ENCODE peak calls at places on chromosomes 4 and X, in five cellular contexts. P is cardiac muscle cell, H is HL-60, W is body of pancreas, D is left ventricle myocardium inferior. Q is an unnamed sample.

GRCh38 chr4:156888762-156889161 is 82.8 kb downstream of the PDGFC start:
- DNase-seq in H (no peak), P (no peak), W (no peak), D (no peak), Q (peak)

GRCh38 chr4:82811838-82812672 is 13.5 kb upstream of the SCD5 start:
- DNase-seq in D (no peak), W (no peak), P (no peak), H (no peak), Q (no peak)

GRCh38 chr4:6172093-6172926 is 28.0 kb downstream of the JAKMIP1 start:
- DNase-seq in W (no peak), D (no peak), P (no peak), H (no peak), Q (no peak)

GRCh38 chr4:3766207-3766790 is at the start of gene ADRA2C:
- DNase-seq in P (peak), D (no peak), W (peak), H (no peak), Q (no peak)

GRCh38 chrX:120334603-120335002 is 23.3 kb upstream of the TMEM255A start:
- DNase-seq in W (no peak), P (no peak), H (no peak), D (no peak), Q (no peak)

GRCh38 chr4:80151981-80152380 is 45.3 kb upstream of the PRDM8 start:
- DNase-seq in P (no peak), D (no peak), H (no peak), W (no peak), Q (no peak)

GRCh38 chr4:187157380-187157958 is 433.8 kb upstream of the FAT1 start:
- DNase-seq in H (no peak), W (no peak), D (no peak), P (no peak), Q (no peak)

GRCh38 chr4:89284828-89285227 is 22.8 kb downstream of the GPRIN3 start:
- DNase-seq in H (no peak), D (no peak), W (no peak), P (no peak), Q (no peak)

GRCh38 chr4:69750346-69750745 is 10.1 kb downstream of the SULT1B1 start:
- DNase-seq in P (no peak), W (no peak), H (no peak), D (no peak), Q (no peak)

GRCh38 chrX:153635388-153635787 is 11.6 kb upstream of the DUSP9 start:
- DNase-seq in D (no peak), H (no peak), W (no peak), P (no peak), Q (no peak)

GRCh38 chr4:173448557-173448918 is 49.6 kb upstream of the SCRG1 start:
- DNase-seq in P (no peak), D (no peak), H (no peak), W (no peak), Q (peak)

GRCh38 chr4:168771251-168771650 is 238.8 kb downstream of the CBR4 start:
- DNase-seq in P (no peak), D (no peak), W (no peak), H (no peak), Q (no peak)

GRCh38 chr4:102809190-102809589 is 18.2 kb downstream of the UBE2D3 start:
- DNase-seq in H (no peak), W (no peak), P (no peak), D (no peak), Q (no peak)

GRCh38 chr4:138204507-138204906 is 37.6 kb downstream of the SLC7A11 start:
- DNase-seq in P (no peak), W (no peak), D (no peak), H (no peak), Q (no peak)

GRCh38 chr4:150768492-150768891 is 186.5 kb downstream of the MAB21L2 start:
- DNase-seq in P (no peak), D (no peak), H (no peak), W (no peak), Q (peak)

GRCh38 chr4:163548481-163549243 is 54.2 kb downstream of the TMA16 start:
- DNase-seq in H (peak), W (peak), P (peak), D (no peak), Q (peak)

GRCh38 chr4:6343950-6344408 is 74.3 kb downstream of the WFS1 start:
- DNase-seq in H (no peak), P (no peak), W (peak), D (no peak), Q (peak)

DNA sequence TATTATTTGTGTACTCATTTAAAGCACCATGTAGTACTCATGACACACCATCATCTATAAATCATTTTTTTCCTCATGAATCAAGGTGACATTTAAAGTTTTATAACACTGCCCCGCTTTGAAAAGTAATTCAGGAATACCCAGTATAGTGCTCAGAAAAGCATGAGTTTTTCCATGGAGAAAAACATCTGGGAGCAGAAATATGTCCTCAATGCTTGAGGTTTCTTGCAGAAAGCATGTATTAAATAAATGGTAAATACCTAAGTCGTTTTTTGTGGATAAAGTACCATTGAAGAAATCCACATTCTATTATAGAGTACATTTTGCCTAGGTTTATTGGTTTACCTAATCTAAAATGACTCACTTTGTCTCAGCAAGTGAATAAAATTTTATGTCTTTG is 66.2 kb downstream of the UBA6 start:
- DNase-seq in D (no peak), W (no peak), H (no peak), P (no peak), Q (no peak)
- TF ChIP-seq CTCF in D (no peak), W (no peak), H (no peak), P (no peak), Q (no peak)

GRCh38 chr4:48699470-48699869 is 80.6 kb downstream of the FRYL start:
- DNase-seq in D (no peak), P (no peak), W (no peak), H (no peak), Q (no peak)
- H3K4me3 ChIP-seq in D (no peak), P (no peak), W (no peak), H (no peak), Q (peak)

GRCh38 chr4:154416183-154416543 is 75.4 kb downstream of the DCHS2 start:
- DNase-seq in P (peak), W (peak), D (peak), H (no peak), Q (peak)
- TF ChIP-seq CTCF in P (no peak), W (no peak), D (no peak), H (no peak), Q (no peak)

DNA sequence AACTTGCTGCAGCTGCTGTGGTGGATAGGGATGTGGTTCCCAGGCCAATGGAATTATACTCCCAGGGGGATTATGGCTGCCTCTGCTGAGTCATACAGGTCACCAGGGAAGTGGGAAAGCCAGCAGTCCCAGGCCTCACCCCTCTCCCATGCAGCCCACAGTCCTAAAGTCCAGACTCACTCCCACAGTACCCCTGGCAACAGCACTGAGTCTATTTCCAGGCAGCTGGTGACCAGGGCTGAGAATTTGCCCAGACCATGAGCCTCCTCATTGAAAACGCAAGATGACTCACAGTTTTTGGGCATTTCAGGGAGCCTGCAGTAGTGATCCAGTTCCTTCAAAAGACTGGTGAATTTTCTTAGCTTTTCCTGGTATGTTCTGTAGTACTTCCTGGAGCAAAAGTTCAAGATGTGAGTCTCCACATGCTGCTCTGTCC is 137.6 kb downstream of the NPNT start:
- DNase-seq in D (no peak), W (no peak), P (no peak), H (no peak), Q (peak)
- H3K4me3 ChIP-seq in D (no peak), W (no peak), P (no peak), H (no peak), Q (no peak)

DNA sequence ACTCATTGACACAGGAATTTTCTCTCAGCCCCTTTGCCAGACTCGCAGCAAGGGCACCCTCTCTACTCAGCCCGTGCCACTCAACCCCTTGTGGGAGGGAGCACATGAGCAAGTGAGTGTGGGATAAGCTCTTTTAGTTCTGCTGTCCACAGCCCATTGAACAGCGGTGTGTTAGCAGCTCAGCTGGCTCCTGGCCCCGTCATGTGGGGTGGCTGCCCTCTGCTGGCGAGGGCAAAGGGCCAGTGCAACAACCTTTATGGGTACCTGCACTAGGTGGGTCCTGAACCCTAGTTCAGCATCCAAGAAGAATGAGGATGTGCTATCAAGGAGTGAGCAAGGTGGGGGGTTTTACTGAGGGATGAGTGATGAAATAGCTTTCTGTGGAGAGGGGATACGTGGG is 85.0 kb upstream of the ZNF81 start:
- DNase-seq in W (peak), P (peak), H (no peak), D (peak), Q (peak)
- TF ChIP-seq CTCF in W (peak), P (peak), H (no peak), D (peak), Q (peak)

DNA sequence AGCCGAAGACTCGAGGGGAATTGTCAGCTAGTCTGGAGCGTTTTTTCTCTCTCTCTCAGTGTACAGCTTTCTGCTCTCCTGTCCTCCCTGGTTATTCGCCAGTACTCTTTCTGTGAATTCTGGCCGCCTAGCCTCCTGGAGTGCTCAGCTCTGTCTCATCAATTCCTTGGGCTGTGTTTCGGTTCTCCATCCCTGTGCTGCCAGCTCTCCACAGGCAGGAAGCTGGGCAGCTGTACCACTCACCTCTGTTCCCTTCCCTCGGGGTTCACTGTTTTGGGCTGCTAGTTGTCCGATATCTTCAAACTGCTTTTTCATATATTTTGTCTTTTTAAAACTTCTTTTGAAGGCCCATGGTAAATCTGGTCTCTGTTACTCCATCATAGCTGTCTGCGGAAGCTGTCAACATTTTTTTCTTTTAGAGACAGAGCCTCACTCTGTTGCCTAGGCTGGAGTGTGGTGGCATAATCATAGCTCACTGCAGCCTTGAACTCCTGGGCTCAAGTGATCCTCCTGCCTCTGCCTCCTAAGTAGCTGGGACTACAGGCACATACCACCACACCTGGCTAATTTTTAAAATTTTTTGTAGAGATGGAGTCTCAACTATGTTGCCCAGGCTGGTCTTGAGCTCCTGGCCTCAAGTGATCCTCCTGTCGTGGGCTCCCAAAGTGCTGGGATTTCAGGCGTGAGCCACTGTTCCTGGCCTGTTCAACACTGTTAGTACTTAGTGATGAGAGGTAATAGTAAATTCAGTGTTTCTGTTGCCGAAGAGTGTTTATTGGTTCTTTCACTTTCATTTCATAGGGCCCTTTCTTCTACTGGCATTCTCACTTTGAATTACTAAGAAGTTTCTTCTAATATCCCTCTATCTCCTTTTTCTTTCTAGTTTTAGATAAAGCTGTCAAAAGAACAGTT is 18.6 kb downstream of the ZCCHC4 start:
- DNase-seq in D (no peak), W (no peak), H (no peak), P (no peak), Q (peak)
- H3K4me3 ChIP-seq in D (peak), W (no peak), H (no peak), P (no peak), Q (no peak)

DNA sequence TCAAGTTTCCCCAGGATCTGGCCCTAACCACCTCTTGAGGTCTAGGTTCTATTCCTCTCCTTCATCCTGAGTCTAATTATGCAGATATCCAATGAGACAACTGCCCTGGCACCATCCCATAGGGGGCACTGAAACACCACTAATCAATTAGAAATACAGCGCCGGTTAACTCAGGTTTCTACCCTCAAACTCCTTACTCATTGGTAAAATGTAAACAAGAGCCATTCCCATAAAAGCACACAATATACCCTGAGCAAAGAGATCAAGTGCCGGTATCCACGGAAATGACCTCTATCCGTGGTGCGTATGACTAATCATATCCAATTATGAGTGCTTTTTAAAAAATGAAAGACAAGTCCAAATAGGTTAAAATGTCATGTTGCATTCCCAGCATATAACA is 141.3 kb downstream of the MAML3 start:
- DNase-seq in D (peak), P (peak), W (peak), H (peak), Q (peak)
- TF ChIP-seq CTCF in D (peak), P (peak), W (peak), H (peak), Q (peak)